ENCODE peak calls at places on chromosomes 6 and 20, in four cellular contexts. T is mammary epithelial cell, O is OCI-LY7, H is cardiac fibroblast. V is an unnamed sample.

GRCh38 chr20:8646026-8646425 is 422.9 kb upstream of the PLCB4 start:
- DNase-seq in T (peak), O (no peak), H (peak), V (no peak)

GRCh38 chr6:404685-405423 is 13.3 kb downstream of the IRF4 start:
- DNase-seq in T (no peak), O (peak), H (no peak), V (no peak)

GRCh38 chr6:36660771-36661471 is 17.6 kb upstream of the CDKN1A start:
- DNase-seq in T (no peak), O (no peak), H (no peak), V (no peak)

GRCh38 chr6:137490961-137491360 is 3.2 kb downstream of the OLIG3 start:
- DNase-seq in T (no peak), O (no peak), H (no peak), V (no peak)

GRCh38 chr20:9388160-9388825 is 126.1 kb upstream of the LAMP5 start:
- DNase-seq in T (no peak), O (no peak), H (no peak), V (no peak)

GRCh38 chr20:33791959-33792597 is 19.1 kb upstream of the CHMP4B start:
- DNase-seq in T (no peak), O (peak), H (peak), V (peak)

GRCh38 chr20:37192137-37192854 is 12.9 kb upstream of the MROH8 start:
- DNase-seq in T (peak), O (peak), H (peak), V (peak)

GRCh38 chr6:11770546-11771466 is 7.8 kb downstream of the ADTRP start:
- DNase-seq in T (peak), O (no peak), H (peak), V (no peak)

GRCh38 chr20:42589976-42590639 is 599.6 kb downstream of the PTPRT start:
- DNase-seq in T (no peak), O (no peak), H (no peak), V (no peak)

GRCh38 chr20:62979310-62979709 is 26.8 kb downstream of the SLC17A9 start:
- DNase-seq in T (no peak), O (peak), H (no peak), V (no peak)
- TF ChIP-seq CTCF in T (no peak), O (peak), H (no peak), V (no peak)

GRCh38 chr6:45500924-45501816 is 123.4 kb upstream of the SUPT3H start:
- DNase-seq in T (no peak), O (peak), H (peak), V (no peak)
- TF ChIP-seq CTCF in T (peak), O (peak), H (peak), V (peak)

GRCh38 chr6:164419099-164419498 is 890.3 kb downstream of the C6orf118 start:
- DNase-seq in T (no peak), O (no peak), H (no peak), V (no peak)

GRCh38 chr6:164415832-164416563 is 893.4 kb downstream of the C6orf118 start:
- DNase-seq in T (no peak), O (no peak), H (peak), V (no peak)

GRCh38 chr6:164412566-164412965 is 896.8 kb downstream of the C6orf118 start:
- DNase-seq in T (no peak), O (no peak), H (no peak), V (no peak)

GRCh38 chr6:164414695-164415094 is 894.7 kb downstream of the C6orf118 start:
- DNase-seq in T (no peak), O (no peak), H (no peak), V (no peak)

DNA sequence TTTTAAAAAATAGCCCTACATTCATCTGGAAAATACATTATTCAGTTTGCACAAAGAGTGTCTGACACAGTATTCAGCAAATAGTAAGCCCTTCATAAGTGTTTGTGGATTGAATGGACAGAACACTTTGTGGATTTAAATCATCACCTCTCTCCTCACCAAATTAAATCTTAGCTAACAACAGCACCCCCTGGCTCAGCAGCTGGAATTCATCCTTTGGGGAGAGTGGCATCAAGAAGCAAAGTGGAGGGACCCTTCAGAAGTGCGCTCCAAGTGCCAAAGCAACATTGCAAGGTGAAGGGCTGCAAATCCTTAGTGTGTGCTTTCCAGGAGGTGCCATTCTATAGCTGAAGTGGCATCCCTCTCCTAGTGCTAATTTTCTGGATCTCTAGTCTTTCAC is 891.9 kb downstream of the C6orf118 start:
- DNase-seq in T (no peak), O (no peak), H (no peak), V (no peak)
- TF ChIP-seq CTCF in T (no peak), O (no peak), H (peak), V (no peak)

GRCh38 chr6:168709440-168709839 is 268.5 kb downstream of the SMOC2 start:
- DNase-seq in T (no peak), O (no peak), H (no peak), V (no peak)

GRCh38 chr6:168709991-168710390 is 269.0 kb downstream of the SMOC2 start:
- DNase-seq in T (no peak), O (no peak), H (no peak), V (no peak)

GRCh38 chr6:168713013-168713412 is 272.0 kb downstream of the SMOC2 start:
- DNase-seq in T (no peak), O (no peak), H (no peak), V (no peak)

GRCh38 chr6:168711666-168712300 is 270.8 kb downstream of the SMOC2 start:
- DNase-seq in T (no peak), O (no peak), H (no peak), V (no peak)

DNA sequence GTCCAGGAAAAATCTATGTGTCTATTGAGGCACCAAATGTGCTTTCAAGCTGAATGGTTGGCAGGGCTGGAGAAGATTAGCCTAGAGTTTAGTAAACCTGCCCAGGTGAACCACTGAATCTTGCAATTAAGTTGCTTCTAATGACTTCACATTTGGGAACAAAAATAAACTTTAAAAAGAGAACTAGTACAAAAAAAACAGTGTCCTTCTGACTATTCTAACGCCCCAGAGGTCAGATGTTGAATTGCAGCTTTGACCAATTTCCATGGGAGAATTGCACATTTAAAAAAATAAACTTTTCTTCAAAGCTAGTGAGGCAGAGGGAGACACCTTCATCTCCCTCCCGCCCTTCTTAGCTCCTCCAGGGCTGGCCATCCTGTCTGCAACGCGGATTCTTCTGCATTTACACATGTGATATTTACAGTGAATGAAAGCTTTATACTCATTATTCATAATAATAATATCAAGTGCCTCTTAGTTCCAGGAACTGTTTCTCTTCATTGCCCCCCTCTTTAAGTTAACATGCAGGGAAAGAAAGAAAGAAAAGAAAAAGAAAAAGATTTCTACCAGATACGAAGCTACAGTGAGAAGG is 270.2 kb downstream of the SMOC2 start:
- DNase-seq in T (no peak), O (no peak), H (peak), V (no peak)
- TF ChIP-seq CTCF in T (peak), O (peak), H (peak), V (peak)

GRCh38 chr6:27514906-27515495 is 42.1 kb upstream of the ZNF184 start:
- DNase-seq in T (no peak), O (no peak), H (no peak), V (no peak)

GRCh38 chr6:27517238-27517637 is 44.3 kb upstream of the ZNF184 start:
- DNase-seq in T (no peak), O (no peak), H (no peak), V (no peak)

GRCh38 chr6:27517928-27518787 is 45.3 kb upstream of the ZNF184 start:
- DNase-seq in T (peak), O (no peak), H (no peak), V (no peak)

DNA sequence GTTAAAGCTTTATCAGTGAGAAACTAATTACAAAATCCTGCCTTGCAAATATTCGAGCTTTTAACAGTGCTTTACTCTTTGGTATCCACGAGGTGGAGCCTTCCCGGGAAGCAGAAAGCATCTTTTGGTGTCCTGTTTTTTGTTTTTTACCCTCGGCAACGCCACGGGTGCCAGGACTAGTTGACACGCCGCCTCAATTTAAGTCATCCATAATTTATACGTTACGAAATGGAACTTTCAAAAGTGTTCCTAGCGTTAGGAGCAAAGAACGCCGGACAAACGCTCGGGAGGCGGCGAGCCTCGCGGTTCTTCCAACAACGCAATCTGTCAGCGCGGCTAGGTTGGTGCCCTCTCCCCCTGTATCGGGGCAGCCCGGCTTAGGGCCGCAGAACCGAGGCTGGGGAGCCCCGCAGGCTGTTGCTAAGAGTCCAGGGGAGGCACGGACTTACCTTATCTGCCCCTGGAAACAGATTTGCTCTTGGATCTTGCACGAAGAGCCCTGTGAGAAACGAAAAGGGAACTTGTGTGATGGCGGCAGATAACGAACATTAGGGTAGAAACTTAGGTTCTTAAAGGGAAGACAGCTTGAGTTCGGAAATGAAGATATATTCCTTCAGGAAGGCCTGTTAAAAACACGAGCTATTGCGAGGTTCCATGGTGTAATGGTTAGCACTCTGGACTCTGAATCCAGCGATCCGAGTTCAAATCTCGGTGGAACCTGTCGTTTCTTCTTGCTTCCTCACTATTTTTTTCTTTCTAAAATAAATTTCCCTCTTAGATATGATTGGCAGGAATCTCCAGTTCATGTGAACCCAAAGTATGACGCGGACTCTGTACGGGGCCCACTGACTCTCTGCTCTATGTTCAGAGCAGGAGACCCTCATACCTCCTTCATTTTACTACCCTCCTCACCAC is 46.2 kb upstream of the ZNF184 start:
- DNase-seq in T (peak), O (peak), H (peak), V (peak)
- TF ChIP-seq CTCF in T (peak), O (peak), H (peak), V (peak)

V was measured in endothelial cell.